ENCODE peak calls at places on chromosomes 12 and 14, in nine cellular contexts. O is EL, Q is ovary, H is right cardiac atrium, S is fibroblast of the aortic adventitia, N is renal cortical epithelial cell, U is A673, F is SW 1271, G is lower leg skin. X is an unnamed sample.

GRCh38 chr14:101980700-101981099 is 16.3 kb downstream of the DYNC1H1 start:
- DNase-seq in O (peak), S (peak), Q (no peak), U (peak), F (peak), N (peak), H (peak), G (peak), X (peak)

GRCh38 chr12:129589503-129589902 is 314.3 kb downstream of the TMEM132D start:
- DNase-seq in O (no peak), H (no peak), F (no peak), N (no peak), S (no peak), G (no peak), Q (no peak), U (no peak), X (no peak)

GRCh38 chr12:96047621-96048211 is 12.3 kb upstream of the LTA4H start:
- DNase-seq in H (no peak), S (peak), G (no peak), U (no peak), O (peak), Q (no peak), N (peak), F (no peak), X (peak)

GRCh38 chr12:15227004-15227679 is 5.9 kb upstream of the RERG start:
- DNase-seq in U (peak), H (peak), N (peak), Q (no peak), F (peak), G (no peak), O (peak), S (peak), X (no peak)

GRCh38 chr12:120515496-120515895 is 13.5 kb downstream of the COQ5 start:
- DNase-seq in N (no peak), Q (no peak), F (no peak), H (no peak), U (no peak), G (no peak), O (no peak), S (no peak), X (no peak)

GRCh38 chr14:30443368-30444007 is 115.5 kb upstream of the G2E3 start:
- DNase-seq in N (peak), S (peak), F (peak), U (peak), Q (no peak), G (no peak), H (no peak), O (peak), X (no peak)

GRCh38 chr14:95273041-95273978 is 46.4 kb downstream of the CLMN start:
- DNase-seq in Q (no peak), S (no peak), O (no peak), H (no peak), F (no peak), N (no peak), U (peak), G (no peak), X (no peak)

GRCh38 chr14:100771121-100771800 is 44.6 kb downstream of the DLK1 start:
- DNase-seq in S (no peak), U (no peak), F (no peak), O (no peak), Q (no peak), N (no peak), G (no peak), H (no peak), X (no peak)

GRCh38 chr12:4252595-4252994 is 21.0 kb upstream of the CCND2 start:
- DNase-seq in N (no peak), H (peak), Q (no peak), G (no peak), U (no peak), S (no peak), F (no peak), O (no peak), X (no peak)

GRCh38 chr12:8648598-8649205 is 13.9 kb downstream of the MFAP5 start:
- DNase-seq in U (no peak), S (no peak), G (no peak), Q (no peak), H (no peak), N (no peak), O (no peak), F (no peak), X (no peak)

GRCh38 chr12:43914923-43915468 is 79.1 kb downstream of the TMEM117 start:
- DNase-seq in H (no peak), O (no peak), U (peak), G (no peak), N (peak), Q (no peak), F (peak), S (no peak), X (no peak)

X was measured in ureter.